ENCODE peak calls at places on chromosomes 12 and 14, in four cellular contexts. One of them, this sample, is unnamed.
A peak's percentile ranks its signal among the peaks of the same experiment; 100 is the strongest.

GRCh38 chr12:103832048-103832798 is 8.8 kb downstream of the NT5DC3 start:
- DNase-seq in H1: no peak
- DNase-seq in mesendoderm: no peak
- DNase-seq in trophoblast cell: no peak
- DNase-seq in this sample: no peak

GRCh38 chr14:95535226-95536021 is 574 bp downstream of the GLRX5 start:
- DNase-seq in mesendoderm: peak; percentile 42
- DNase-seq in trophoblast cell: no peak
- DNase-seq in H1: no peak
- DNase-seq in this sample: no peak

GRCh38 chr14:94337274-94337673 is 14.1 kb upstream of the SERPINA6 start:
- DNase-seq in H1: no peak
- DNase-seq in mesendoderm: no peak
- DNase-seq in trophoblast cell: no peak
- DNase-seq in this sample: no peak

GRCh38 chr12:42483534-42483857 is 106.0 kb downstream of the PRICKLE1 start:
- DNase-seq in mesendoderm: no peak
- DNase-seq in H1: no peak
- DNase-seq in trophoblast cell: no peak
- DNase-seq in this sample: no peak

GRCh38 chr12:93908846-93909592 is 231.8 kb downstream of the CRADD start:
- DNase-seq in H1: no peak
- DNase-seq in mesendoderm: no peak
- DNase-seq in trophoblast cell: peak; percentile 39
- DNase-seq in this sample: no peak

GRCh38 chr14:22610931-22611330 is 12.8 kb downstream of the ABHD4 start:
- DNase-seq in trophoblast cell: no peak
- DNase-seq in H1: no peak
- DNase-seq in mesendoderm: no peak
- DNase-seq in this sample: no peak

GRCh38 chr12:14846878-14847580 is 3.7 kb upstream of the ART4 start:
- DNase-seq in H1: no peak
- DNase-seq in trophoblast cell: no peak
- DNase-seq in mesendoderm: no peak
- DNase-seq in this sample: no peak

GRCh38 chr12:120094485-120094884 is 22.1 kb downstream of the RAB35 start:
- DNase-seq in trophoblast cell: no peak
- DNase-seq in H1: no peak
- DNase-seq in mesendoderm: no peak
- DNase-seq in this sample: no peak

GRCh38 chr14:77027538-77028383 is 747 bp downstream of the IRF2BPL start:
- DNase-seq in trophoblast cell: peak; percentile 97
- DNase-seq in H1: no peak
- DNase-seq in mesendoderm: peak; percentile 71
- DNase-seq in this sample: peak; percentile 47

GRCh38 chr14:33799705-33800269 is 151.1 kb downstream of the EGLN3 start:
- DNase-seq in H1: no peak
- DNase-seq in mesendoderm: no peak
- DNase-seq in trophoblast cell: no peak
- DNase-seq in this sample: no peak

GRCh38 chr14:102545461-102546265 is 36.1 kb upstream of the ANKRD9 start:
- DNase-seq in mesendoderm: peak; percentile 83
- DNase-seq in H1: no peak
- DNase-seq in trophoblast cell: peak; percentile 62
- DNase-seq in this sample: peak; percentile 79

GRCh38 chr12:47636908-47637780 is 68.7 kb downstream of the RPAP3 start:
- DNase-seq in trophoblast cell: peak; percentile 68
- DNase-seq in mesendoderm: peak; percentile 96
- DNase-seq in H1: peak; percentile 53
- DNase-seq in this sample: peak; percentile 96

GRCh38 chr14:76051717-76052459 is 66.3 kb downstream of the IFT43 start:
- DNase-seq in H1: no peak
- DNase-seq in mesendoderm: no peak
- DNase-seq in trophoblast cell: peak; percentile 72
- DNase-seq in this sample: peak; percentile 38

GRCh38 chr12:26126340-26127284 is 1.8 kb upstream of the BHLHE41 start:
- DNase-seq in trophoblast cell: peak; percentile 85
- DNase-seq in mesendoderm: peak; percentile 84
- DNase-seq in H1: no peak
- DNase-seq in this sample: peak; percentile 91

GRCh38 chr14:70731447-70732239 is 77.7 kb downstream of the MAP3K9 start:
- DNase-seq in H1: no peak
- DNase-seq in trophoblast cell: no peak
- DNase-seq in mesendoderm: no peak
- DNase-seq in this sample: no peak

GRCh38 chr12:106205208-106206069 is 42.4 kb downstream of the CKAP4 start:
- DNase-seq in mesendoderm: peak; percentile 33
- DNase-seq in trophoblast cell: no peak
- DNase-seq in H1: no peak
- DNase-seq in this sample: peak; percentile 58

GRCh38 chr14:74402264-74403251 is 23.5 kb downstream of the SYNDIG1L start:
- DNase-seq in trophoblast cell: no peak
- DNase-seq in mesendoderm: no peak
- DNase-seq in H1: no peak
- DNase-seq in this sample: no peak

GRCh38 chr14:23056956-23057756 is at the start of gene CDH24:
- DNase-seq in trophoblast cell: peak; percentile 54
- DNase-seq in mesendoderm: peak; percentile 79
- DNase-seq in H1: no peak
- DNase-seq in this sample: peak; percentile 65

GRCh38 chr14:103576371-103577024 is 13.7 kb downstream of the COA8 start:
- DNase-seq in H1: no peak
- DNase-seq in trophoblast cell: peak; percentile 79
- DNase-seq in mesendoderm: peak; percentile 72
- DNase-seq in this sample: peak; percentile 58

GRCh38 chr12:4238577-4238976 is 35.0 kb upstream of the CCND2 start:
- DNase-seq in H1: no peak
- DNase-seq in trophoblast cell: no peak
- DNase-seq in mesendoderm: no peak
- DNase-seq in this sample: no peak

GRCh38 chr12:11204173-11204572 is 17.4 kb upstream of the TAS2R42 start:
- DNase-seq in trophoblast cell: no peak
- DNase-seq in H1: no peak
- DNase-seq in mesendoderm: no peak
- DNase-seq in this sample: no peak

GRCh38 chr14:60807971-60808370 is 73.4 kb downstream of the MNAT1 start:
- DNase-seq in mesendoderm: no peak
- DNase-seq in trophoblast cell: no peak
- DNase-seq in H1: no peak
- DNase-seq in this sample: no peak

GRCh38 chr12:28973491-28973890 is 175.6 kb upstream of the FAR2 start:
- DNase-seq in mesendoderm: no peak
- DNase-seq in H1: no peak
- DNase-seq in trophoblast cell: no peak
- DNase-seq in this sample: no peak

GRCh38 chr14:98323850-98324249 is 948.1 kb downstream of the BCL11B start:
- DNase-seq in trophoblast cell: no peak
- DNase-seq in mesendoderm: no peak
- DNase-seq in H1: no peak
- DNase-seq in this sample: no peak

GRCh38 chr14:71141701-71142374 is 234.6 kb downstream of the PCNX1 start:
- DNase-seq in mesendoderm: no peak
- DNase-seq in trophoblast cell: no peak
- DNase-seq in H1: no peak
- DNase-seq in this sample: no peak

GRCh38 chr14:69268763-69269162 is 8.8 kb downstream of the GALNT16 start:
- DNase-seq in mesendoderm: no peak
- DNase-seq in trophoblast cell: no peak
- DNase-seq in H1: no peak
- DNase-seq in this sample: no peak

GRCh38 chr14:65187421-65188049 is 85.2 kb upstream of the MAX start:
- DNase-seq in H1: peak; percentile 27
- DNase-seq in trophoblast cell: no peak
- DNase-seq in mesendoderm: no peak
- DNase-seq in this sample: peak; percentile 62

GRCh38 chr14:105173901-105174894 is 5.6 kb upstream of the JAG2 start:
- DNase-seq in H1: no peak
- DNase-seq in mesendoderm: no peak
- DNase-seq in trophoblast cell: no peak
- DNase-seq in this sample: no peak

GRCh38 chr14:91419044-91419397 is 1.4 kb upstream of the CCDC88C start:
- DNase-seq in H1: no peak
- DNase-seq in trophoblast cell: no peak
- DNase-seq in mesendoderm: no peak
- DNase-seq in this sample: no peak
- H3K79me2 ChIP-seq in H1: peaks cover 22% of the 10 kb centered on the region
- H3K79me2 ChIP-seq in trophoblast cell: no peaks in the 10 kb centered on the region
- H3K79me2 ChIP-seq in mesendoderm: peaks cover 21% of the 10 kb centered on the region
- H3K79me2 ChIP-seq in this sample: no peaks in the 10 kb centered on the region

GRCh38 chr14:50362791-50363733 is 33.6 kb downstream of the CDKL1 start:
- DNase-seq in trophoblast cell: no peak
- DNase-seq in mesendoderm: no peak
- DNase-seq in H1: no peak
- DNase-seq in this sample: no peak
- H3K27ac ChIP-seq in trophoblast cell: no peak overlapping the region
- H3K27ac ChIP-seq in mesendoderm: no peak overlapping the region
- H3K27ac ChIP-seq in H1: no peak overlapping the region
- H3K27ac ChIP-seq in this sample: no peak overlapping the region

DNA sequence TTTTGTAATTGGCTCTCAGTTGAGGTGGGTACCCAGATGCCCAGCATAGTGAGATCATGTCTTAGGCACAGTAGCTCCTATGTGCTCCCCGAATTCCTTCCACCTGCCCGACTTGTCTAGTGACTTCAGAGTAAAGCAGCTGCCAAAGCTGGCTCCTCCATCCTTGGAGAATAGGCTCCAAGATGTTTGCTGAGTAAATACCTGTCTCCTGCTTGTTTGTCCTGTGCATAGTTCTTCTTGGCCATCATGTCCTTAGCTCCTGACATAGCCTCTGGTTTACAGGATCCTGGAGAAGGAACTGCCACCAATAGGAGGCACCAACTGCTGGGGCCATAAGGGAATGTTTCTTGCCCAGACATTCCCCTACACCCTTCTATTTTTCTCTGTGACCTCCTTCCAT is 52.6 kb upstream of the CISTR start:
- DNase-seq in trophoblast cell: no peak
- DNase-seq in mesendoderm: no peak
- DNase-seq in H1: no peak
- DNase-seq in this sample: no peak
- H3K4ac ChIP-seq in trophoblast cell: no peak overlapping the region
- H3K4ac ChIP-seq in mesendoderm: no peak overlapping the region
- H3K4ac ChIP-seq in H1: no peak overlapping the region
- H3K4ac ChIP-seq in this sample: no peak overlapping the region

GRCh38 chr12:128797119-128798118 is 26.3 kb downstream of the SLC15A4 start:
- DNase-seq in mesendoderm: peak; percentile 74
- DNase-seq in trophoblast cell: no peak
- DNase-seq in H1: peak; percentile 50
- DNase-seq in this sample: no peak

GRCh38 chr12:128795530-128796361 is 28.0 kb downstream of the SLC15A4 start:
- DNase-seq in trophoblast cell: no peak
- DNase-seq in mesendoderm: no peak
- DNase-seq in H1: no peak
- DNase-seq in this sample: no peak

GRCh38 chr12:128798543-128799341 is 25.0 kb downstream of the SLC15A4 start:
- DNase-seq in trophoblast cell: no peak
- DNase-seq in mesendoderm: no peak
- DNase-seq in H1: no peak
- DNase-seq in this sample: no peak

GRCh38 chr12:128794661-128795529 is 28.9 kb downstream of the SLC15A4 start:
- DNase-seq in trophoblast cell: no peak
- DNase-seq in H1: no peak
- DNase-seq in mesendoderm: no peak
- DNase-seq in this sample: no peak

DNA sequence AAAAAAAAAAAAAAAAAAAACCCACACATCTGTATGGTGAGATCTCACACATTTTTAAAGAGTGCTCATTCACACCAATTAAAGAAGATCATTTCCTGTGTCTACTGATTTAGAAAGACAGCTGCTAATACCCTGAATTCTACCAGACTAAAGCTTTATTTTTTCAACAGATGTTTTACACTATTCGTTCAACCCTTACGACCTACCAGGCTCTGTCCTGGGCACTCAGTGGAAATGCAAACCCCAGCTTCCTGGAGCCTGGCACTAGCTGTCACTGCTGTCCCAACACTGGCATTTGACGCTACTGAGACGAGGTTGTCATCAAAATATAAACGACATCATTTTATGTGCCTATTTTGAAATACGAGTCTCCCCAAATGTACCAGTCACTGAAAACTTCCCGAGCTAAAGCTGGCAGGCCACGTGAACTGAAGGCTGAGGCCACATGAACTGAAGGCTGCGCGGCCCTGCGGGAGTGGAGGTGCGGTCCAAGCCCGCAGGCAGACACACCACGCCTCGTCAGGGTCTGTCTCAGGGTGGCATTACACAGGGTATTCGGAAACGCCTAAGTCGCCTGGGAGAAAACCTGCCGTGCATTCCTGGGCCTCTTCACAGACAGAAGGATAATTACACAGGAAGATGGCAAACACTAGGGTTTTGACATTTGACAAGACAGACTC is 27.2 kb downstream of the SLC15A4 start:
- DNase-seq in H1: no peak
- DNase-seq in trophoblast cell: no peak
- DNase-seq in mesendoderm: no peak
- DNase-seq in this sample: no peak
- H3K79me2 ChIP-seq in H1: no peaks in the 10 kb centered on the region
- H3K79me2 ChIP-seq in trophoblast cell: no peaks in the 10 kb centered on the region
- H3K79me2 ChIP-seq in mesendoderm: no peaks in the 10 kb centered on the region
- H3K79me2 ChIP-seq in this sample: no peaks in the 10 kb centered on the region

GRCh38 chr14:58073516-58073915 is 78.5 kb downstream of the ARMH4 start:
- DNase-seq in H1: no peak
- DNase-seq in trophoblast cell: no peak
- DNase-seq in mesendoderm: no peak
- DNase-seq in this sample: no peak
- H3K27ac ChIP-seq in H1: no peak overlapping the region
- H3K27ac ChIP-seq in trophoblast cell: no peak overlapping the region
- H3K27ac ChIP-seq in mesendoderm: no peak overlapping the region
- H3K27ac ChIP-seq in this sample: no peak overlapping the region

DNA sequence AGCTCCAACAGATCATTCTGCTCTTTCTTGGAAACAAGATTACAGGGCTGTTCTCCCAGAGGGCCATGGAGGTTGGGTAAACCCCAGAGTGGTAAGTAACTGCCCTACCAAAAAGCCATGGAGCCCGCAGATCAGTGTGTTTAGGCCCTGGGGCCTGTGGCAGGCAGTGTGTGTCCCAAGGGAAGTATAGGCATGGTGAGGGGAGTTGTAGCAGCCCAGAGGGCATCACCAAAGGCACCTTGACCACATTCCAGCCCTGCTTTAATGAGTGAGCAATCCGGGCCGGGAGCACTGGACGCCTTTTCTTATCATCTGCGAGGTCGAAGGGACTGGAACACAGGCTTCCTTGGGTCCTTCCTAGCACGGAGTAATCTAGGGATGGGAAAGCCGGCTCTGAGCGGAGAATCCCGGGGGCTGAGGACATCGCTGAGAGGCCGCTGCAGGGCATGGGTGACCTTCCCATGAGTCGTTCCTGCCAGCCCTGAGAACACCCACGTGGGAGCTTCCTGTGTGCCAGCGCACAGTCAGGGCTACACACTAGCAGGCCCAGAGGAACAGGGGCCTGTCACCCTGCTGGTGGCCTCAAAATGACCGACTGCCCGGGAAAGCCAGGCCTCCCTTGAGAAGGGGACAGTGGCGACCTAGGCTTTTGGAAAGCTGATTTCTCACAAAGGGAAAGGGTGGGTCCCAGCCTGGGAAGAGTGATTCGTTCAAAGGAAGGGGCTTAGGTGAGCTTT is 91.3 kb downstream of the NINJ2 start:
- DNase-seq in trophoblast cell: peak; percentile 66
- DNase-seq in H1: no peak
- DNase-seq in mesendoderm: no peak
- DNase-seq in this sample: no peak
- H3K4ac ChIP-seq in trophoblast cell: peak overlapping the region; percentile 72
- H3K4ac ChIP-seq in H1: no peak overlapping the region
- H3K4ac ChIP-seq in mesendoderm: no peak overlapping the region
- H3K4ac ChIP-seq in this sample: no peak overlapping the region

GRCh38 chr12:63844391-63845341 is at the start of gene SRGAP1:
- DNase-seq in trophoblast cell: peak; percentile 36
- DNase-seq in mesendoderm: peak; percentile 65
- DNase-seq in H1: no peak
- DNase-seq in this sample: peak; percentile 53
- H3K79me2 ChIP-seq in trophoblast cell: peaks cover 3% of the 10 kb centered on the region
- H3K79me2 ChIP-seq in mesendoderm: peaks cover 6% of the 10 kb centered on the region
- H3K79me2 ChIP-seq in H1: peaks cover 15% of the 10 kb centered on the region
- H3K79me2 ChIP-seq in this sample: peaks cover 5% of the 10 kb centered on the region

This sample was measured in H9.